ENCODE peak calls at places on chromosomes 12 and 14, in four cellular contexts. S, H, B and Y are unnamed samples.

GRCh38 chr12:15444523-15444922 is 122.2 kb downstream of the PTPRO start:
- DNase-seq in B (no peak), H (no peak), S (no peak), Y (no peak)

GRCh38 chr14:68405959-68406358 is 386.9 kb downstream of the ZFP36L1 start:
- DNase-seq in B (no peak), S (no peak), H (no peak), Y (no peak)

GRCh38 chr12:89864419-89864818 is 155.8 kb upstream of the ATP2B1 start:
- DNase-seq in B (no peak), S (no peak), H (no peak), Y (no peak)

GRCh38 chr12:109309441-109310246 is 560 bp upstream of the FOXN4 start:
- DNase-seq in H (no peak), B (peak), S (no peak), Y (no peak)

GRCh38 chr12:131783915-131784541 is 44.2 kb upstream of the MMP17 start:
- DNase-seq in H (no peak), S (peak), B (no peak), Y (no peak)

GRCh38 chr12:21771311-21771710 is 3.2 kb downstream of the KCNJ8 start:
- DNase-seq in B (no peak), H (no peak), S (no peak), Y (no peak)

GRCh38 chr12:80622271-80622670 is 85.2 kb upstream of the MYF6 start:
- DNase-seq in S (peak), H (no peak), B (peak), Y (no peak)

GRCh38 chr12:109088818-109089217 is 4.5 kb downstream of the ALKBH2 start:
- DNase-seq in S (no peak), H (no peak), B (no peak), Y (no peak)

GRCh38 chr14:20802341-20803084 is at the start of gene RNASE1:
- DNase-seq in H (no peak), S (no peak), B (no peak), Y (no peak)

GRCh38 chr12:13039557-13039956 is 4.6 kb upstream of the FAM234B start:
- DNase-seq in B (no peak), S (no peak), H (no peak), Y (no peak)

GRCh38 chr12:11592484-11592883 is 57.0 kb upstream of the ETV6 start:
- DNase-seq in B (no peak), H (no peak), S (no peak), Y (no peak)